ENCODE peak calls at places on chromosomes 7 and 10, in seven cellular contexts. F is fibroblast of the conjunctiva, J is DMS153, P is posterior cingulate gyrus, Q is NCI-H1436 treated with DMSO at 0.1 percent for 48 hours, X is A549, T is GM23338. R is an unnamed sample.

GRCh38 chr7:28988091-28988490 is 30.0 kb upstream of the TRIL start:
- DNase-seq in F (no peak), J (no peak), P (no peak), Q (no peak), X (no peak), T (no peak), R (no peak)

GRCh38 chr10:15099886-15100285 is 2.7 kb downstream of the RPP38 start:
- DNase-seq in F (no peak), J (no peak), P (no peak), Q (no peak), X (no peak), T (no peak), R (no peak)

GRCh38 chr10:133257489-133258065 is 19.1 kb downstream of the ADAM8 start:
- DNase-seq in F (no peak), J (no peak), P (peak; percentile 32), Q (peak; percentile 19), X (peak; percentile 87), T (peak; percentile 82), R (peak; percentile 58)

GRCh38 chr10:118504044-118504944 is 91.2 kb downstream of the PRLHR start:
- DNase-seq in F (peak; percentile 70), J (peak; percentile 36), P (no peak), Q (peak; percentile 13), X (peak; percentile 65), T (peak; percentile 37), R (peak; percentile 29)

GRCh38 chr7:37248396-37248836 is 200.2 kb downstream of the ELMO1 start:
- DNase-seq in F (no peak), J (no peak), P (no peak), Q (no peak), X (no peak), T (peak; percentile 97), R (no peak)

GRCh38 chr10:73968101-73968515 is 29.8 kb upstream of the VCL start:
- DNase-seq in F (no peak), J (no peak), P (no peak), Q (no peak), X (no peak), T (peak; percentile 66), R (peak; percentile 53)

GRCh38 chr10:60816624-60817023 is 38.3 kb downstream of the CDK1 start:
- DNase-seq in F (peak; percentile 82), J (peak; percentile 28), P (peak; percentile 25), Q (no peak), X (peak; percentile 84), T (peak; percentile 89), R (peak; percentile 93)

GRCh38 chr7:155874010-155874409 is 61.7 kb upstream of the SHH start:
- DNase-seq in F (no peak), J (no peak), P (no peak), Q (no peak), X (no peak), T (no peak), R (no peak)

GRCh38 chr10:44650576-44651394 is 260.4 kb upstream of the TMEM72 start:
- DNase-seq in F (peak; percentile 39), J (no peak), P (no peak), Q (no peak), X (no peak), T (no peak), R (no peak)

GRCh38 chr10:133207627-133208026 is 22.4 kb upstream of the UTF1 start:
- DNase-seq in F (no peak), J (no peak), P (no peak), Q (no peak), X (no peak), T (no peak), R (no peak)

GRCh38 chr7:70571403-70571911 is 560.5 kb upstream of the GALNT17 start:
- DNase-seq in F (peak; percentile 9), J (peak; percentile 4), P (no peak), Q (no peak), X (peak; percentile 36), T (no peak), R (no peak)

GRCh38 chr7:128409435-128410091 is at the start of gene IMPDH1:
- DNase-seq in F (peak; percentile 37), J (peak; percentile 23), P (peak; percentile 88), Q (no peak), X (peak; percentile 93), T (peak; percentile 83), R (peak; percentile 65)

GRCh38 chr7:128939075-128939860 is 1.5 kb downstream of the IRF5 start:
- DNase-seq in F (no peak), J (no peak), P (no peak), Q (no peak), X (no peak), T (no peak), R (no peak)

GRCh38 chr10:123847686-123848432 is 43.7 kb downstream of the CPXM2 start:
- DNase-seq in F (peak; percentile 13), J (no peak), P (no peak), Q (no peak), X (peak; percentile 19), T (no peak), R (no peak)

GRCh38 chr7:116697152-116697551 is 25.2 kb downstream of the MET start:
- DNase-seq in F (no peak), J (no peak), P (no peak), Q (no peak), X (no peak), T (no peak), R (no peak)

GRCh38 chr10:79046991-79047874 is 21.5 kb upstream of the ZMIZ1 start:
- DNase-seq in F (no peak), J (no peak), P (no peak), Q (no peak), X (no peak), T (no peak), R (no peak)

GRCh38 chr7:17941171-17941490 is 837 bp upstream of the SNX13 start:
- DNase-seq in F (no peak), J (no peak), P (no peak), Q (no peak), X (peak; percentile 17), T (peak; percentile 38), R (peak; percentile 26)

GRCh38 chr10:44182909-44183308 is 202.0 kb downstream of the CXCL12 start:
- DNase-seq in F (no peak), J (no peak), P (no peak), Q (no peak), X (no peak), T (no peak), R (no peak)

GRCh38 chr7:155069992-155070827 is at the start of gene HTR5A:
- DNase-seq in F (peak; percentile 51), J (no peak), P (peak; percentile 72), Q (no peak), X (peak; percentile 78), T (peak; percentile 97), R (peak; percentile 93)

GRCh38 chr10:66671064-66671463 is 254.8 kb upstream of the LRRTM3 start:
- DNase-seq in F (no peak), J (no peak), P (no peak), Q (no peak), X (no peak), T (no peak), R (no peak)

GRCh38 chr10:13100349-13101294 is 659 bp downstream of the OPTN start:
- DNase-seq in F (no peak), J (no peak), P (peak; percentile 35), Q (no peak), X (peak; percentile 45), T (peak; percentile 53), R (peak; percentile 56)

GRCh38 chr10:76111404-76111803 is 680.0 kb downstream of the LRMDA start:
- DNase-seq in F (no peak), J (no peak), P (no peak), Q (no peak), X (no peak), T (no peak), R (no peak)

GRCh38 chr10:12358863-12359647 is 9.7 kb downstream of the CAMK1D start:
- DNase-seq in F (no peak), J (no peak), P (no peak), Q (no peak), X (no peak), T (peak; percentile 32), R (no peak)

GRCh38 chr7:2670720-2671391 is 17.1 kb upstream of the AMZ1 start:
- DNase-seq in F (peak; percentile 21), J (peak; percentile 75), P (peak; percentile 68), Q (no peak), X (peak; percentile 83), T (peak; percentile 94), R (peak; percentile 71)

GRCh38 chr10:90642136-90642535 is 215.7 kb downstream of the HTR7 start:
- DNase-seq in F (no peak), J (no peak), P (no peak), Q (no peak), X (no peak), T (no peak), R (no peak)

GRCh38 chr10:69437321-69438259 is 13.7 kb upstream of the TSPAN15 start:
- DNase-seq in F (no peak), J (peak; percentile 43), P (no peak), Q (no peak), X (no peak), T (no peak), R (no peak)

GRCh38 chr7:35555386-35555785 is 139.5 kb downstream of the HERPUD2 start:
- DNase-seq in F (no peak), J (no peak), P (no peak), Q (no peak), X (no peak), T (no peak), R (no peak)

GRCh38 chr7:6505685-6506559 is 45.3 kb downstream of the GRID2IP start:
- DNase-seq in F (no peak), J (no peak), P (no peak), Q (no peak), X (no peak), T (no peak), R (no peak)

GRCh38 chr10:59880976-59881510 is 25.3 kb downstream of the CCDC6 start:
- DNase-seq in F (no peak), J (no peak), P (no peak), Q (no peak), X (no peak), T (no peak), R (no peak)

R was measured in dermis blood vessel endothelial cell.